ENCODE peak calls at places on chromosomes 3 and 15, in five cellular contexts. G is iPS DF 19.7, I is NAMALWA, Z is AG04450, N is AG08396. K is an unnamed sample.

GRCh38 chr15:65834603-65835282 is 34.5 kb upstream of the RAB11A start:
- DNase-seq in G (no peak), N (no peak), Z (no peak), I (no peak), K (no peak)

GRCh38 chr3:13548696-13549512 is at the start of gene FBLN2:
- DNase-seq in G (no peak), Z (no peak), N (peak), I (no peak), K (no peak)

GRCh38 chr3:192851821-192852352 is 65.8 kb downstream of the MB21D2 start:
- DNase-seq in G (no peak), I (no peak), Z (no peak), N (peak), K (no peak)

GRCh38 chr3:99114565-99115291 is 213.2 kb upstream of the DCBLD2 start:
- DNase-seq in G (peak), N (peak), Z (peak), I (peak), K (no peak)

GRCh38 chr3:53074761-53075742 is 29.2 kb upstream of the SFMBT1 start:
- DNase-seq in Z (no peak), G (no peak), I (no peak), N (no peak), K (no peak)

GRCh38 chr3:147118611-147119010 is 287.7 kb downstream of the ZIC4 start:
- DNase-seq in I (no peak), N (no peak), Z (no peak), G (no peak), K (no peak)

GRCh38 chr3:185822957-185823279 is 1.9 kb downstream of the IGF2BP2 start:
- DNase-seq in G (no peak), I (peak), N (no peak), Z (no peak), K (no peak)

GRCh38 chr3:159854500-159855124 is 134.0 kb upstream of the IL12A start:
- DNase-seq in N (peak), Z (peak), G (no peak), I (no peak), K (peak)

GRCh38 chr3:129558772-129559564 is 16.0 kb downstream of the H1-8 start:
- DNase-seq in I (peak), Z (peak), N (peak), G (no peak), K (no peak)

GRCh38 chr3:189316296-189317019 is 144.7 kb downstream of the TPRG1 start:
- DNase-seq in G (no peak), N (no peak), I (no peak), Z (no peak), K (no peak)

GRCh38 chr3:129975332-129976090 is 991 bp downstream of the TRH start:
- DNase-seq in G (no peak), N (peak), Z (no peak), I (no peak), K (no peak)

GRCh38 chr15:89367485-89368451 is 33.1 kb upstream of the POLG start:
- DNase-seq in G (no peak), Z (no peak), I (no peak), N (peak), K (no peak)

GRCh38 chr3:130341388-130341787 is 4.1 kb upstream of the COL6A5 start:
- DNase-seq in I (no peak), Z (no peak), N (no peak), G (no peak), K (peak)

GRCh38 chr3:177525987-177526712 is 328.9 kb upstream of the TBL1XR1 start:
- DNase-seq in Z (no peak), N (peak), I (no peak), G (no peak), K (peak)

GRCh38 chr3:11150256-11150655 is 4.0 kb upstream of the HRH1 start:
- DNase-seq in N (no peak), Z (no peak), I (no peak), G (no peak), K (no peak)

GRCh38 chr15:37771462-37771861 is 163.0 kb upstream of the TMCO5A start:
- DNase-seq in Z (no peak), N (no peak), G (no peak), I (no peak), K (no peak)

GRCh38 chr15:57444877-57445513 is 68.7 kb downstream of the CGNL1 start:
- DNase-seq in Z (no peak), N (no peak), I (no peak), G (no peak), K (no peak)

GRCh38 chr15:80530737-80531365 is 126.7 kb downstream of the ARNT2 start:
- DNase-seq in I (no peak), Z (no peak), G (no peak), N (no peak), K (no peak)

GRCh38 chr3:197432407-197433127 is 123.2 kb downstream of the BDH1 start:
- DNase-seq in N (no peak), I (no peak), Z (no peak), G (no peak), K (no peak)

GRCh38 chr3:53819163-53819868 is 26.9 kb downstream of the CHDH start:
- DNase-seq in G (no peak), Z (no peak), I (no peak), N (no peak), K (no peak)